ENCODE peak calls at places on chromosomes 4 and X, in nine cellular contexts. I is choroid plexus epithelial cell, C is astrocyte of the spinal cord, D is fibroblast of lung, S is nephron progenitor cell, M is HFFc6, K is cardiac fibroblast, Z is fibroblast of the aortic adventitia, W is cardiac muscle cell. N is an unnamed sample.
A peak's percentile ranks its signal among the peaks of the same experiment; 100 is the strongest.

GRCh38 chr4:4840351-4840750 is 19.1 kb upstream of the MSX1 start:
- DNase-seq in I (no peak), C (no peak), D (no peak), S (no peak), M (no peak), K (no peak), Z (no peak), W (no peak), N (no peak)

GRCh38 chrX:153642655-153643430 is 4.2 kb upstream of the DUSP9 start:
- DNase-seq in I (no peak), C (no peak), D (no peak), S (no peak), M (no peak), K (no peak), Z (no peak), W (no peak), N (peak; percentile 43)

GRCh38 chr4:128351502-128351901 is 63.9 kb upstream of the PGRMC2 start:
- DNase-seq in I (no peak), C (no peak), D (no peak), S (no peak), M (no peak), K (no peak), Z (no peak), W (no peak), N (no peak)

GRCh38 chr4:7897811-7898210 is 41.9 kb downstream of the AFAP1 start:
- DNase-seq in I (no peak), C (no peak), D (no peak), S (no peak), M (no peak), K (no peak), Z (peak; percentile 39), W (no peak), N (no peak)

GRCh38 chrX:40172169-40172979 is 74.6 kb upstream of the BCOR start:
- DNase-seq in I (peak; percentile 65), C (peak; percentile 58), D (peak; percentile 56), S (peak; percentile 54), M (peak; percentile 25), K (peak; percentile 63), Z (peak; percentile 57), W (peak; percentile 65), N (peak; percentile 75)

GRCh38 chrX:39542316-39542715 is 555.4 kb downstream of the BCOR start:
- DNase-seq in I (no peak), C (no peak), D (no peak), S (no peak), M (no peak), K (no peak), Z (no peak), W (no peak), N (no peak)

GRCh38 chr4:48028654-48029053 is 12.1 kb downstream of the NIPAL1 start:
- DNase-seq in I (no peak), C (no peak), D (no peak), S (no peak), M (no peak), K (no peak), Z (no peak), W (no peak), N (no peak)

GRCh38 chr4:69749771-69750170 is 10.6 kb downstream of the SULT1B1 start:
- DNase-seq in I (peak; percentile 81), C (peak; percentile 31), D (peak; percentile 43), S (no peak), M (no peak), K (peak; percentile 55), Z (peak; percentile 73), W (peak; percentile 80), N (no peak)

GRCh38 chr4:84379881-84380618 is 119.0 kb downstream of the NKX6-1 start:
- DNase-seq in I (peak; percentile 1), C (peak; percentile 49), D (peak; percentile 6), S (no peak), M (no peak), K (peak; percentile 3), Z (peak; percentile 56), W (peak; percentile 7), N (no peak)

GRCh38 chrX:1246816-1247215 is 21.8 kb upstream of the CSF2RA start:
- DNase-seq in I (peak; percentile 63), C (peak; percentile 15), D (peak; percentile 3), S (peak; percentile 83), M (peak; percentile 68), K (peak; percentile 33), Z (peak; percentile 3), W (peak; percentile 39), N (peak; percentile 64)

GRCh38 chrX:110045988-110046387 is 43.1 kb downstream of the TMEM164 start:
- DNase-seq in I (peak; percentile 43), C (no peak), D (no peak), S (no peak), M (no peak), K (peak; percentile 24), Z (no peak), W (no peak), N (no peak)

GRCh38 chrX:13101439-13102139 is 57.2 kb upstream of the FAM9C start:
- DNase-seq in I (peak; percentile 97), C (peak; percentile 90), D (peak; percentile 93), S (no peak), M (peak; percentile 82), K (peak; percentile 91), Z (peak; percentile 89), W (peak; percentile 84), N (no peak)

GRCh38 chr4:3342182-3342854 is 49.5 kb downstream of the RGS12 start:
- DNase-seq in I (peak; percentile 76), C (peak; percentile 81), D (peak; percentile 80), S (no peak), M (peak; percentile 68), K (peak; percentile 45), Z (peak; percentile 72), W (peak; percentile 25), N (no peak)

GRCh38 chr4:185054257-185054656 is 36.0 kb downstream of the HELT start:
- DNase-seq in I (no peak), C (no peak), D (no peak), S (no peak), M (no peak), K (no peak), Z (no peak), W (no peak), N (no peak)

GRCh38 chrX:69109036-69109663 is 56.1 kb downstream of the PJA1 start:
- DNase-seq in I (no peak), C (no peak), D (no peak), S (no peak), M (no peak), K (no peak), Z (no peak), W (no peak), N (no peak)

GRCh38 chr4:171846232-171846631 is 33.0 kb downstream of the GALNTL6 start:
- DNase-seq in I (peak; percentile 90), C (peak; percentile 52), D (peak; percentile 0), S (peak; percentile 63), M (peak; percentile 28), K (peak; percentile 35), Z (no peak), W (peak; percentile 32), N (no peak)

GRCh38 chr4:159722052-159722451 is 619.2 kb downstream of the RAPGEF2 start:
- DNase-seq in I (no peak), C (no peak), D (no peak), S (no peak), M (no peak), K (no peak), Z (no peak), W (no peak), N (no peak)

GRCh38 chr4:152348670-152349069 is 187.2 kb downstream of the FBXW7 start:
- DNase-seq in I (no peak), C (peak; percentile 16), D (no peak), S (no peak), M (no peak), K (peak; percentile 28), Z (peak; percentile 47), W (no peak), N (no peak)

GRCh38 chr4:58064618-58065017 is 954.4 kb upstream of the IGFBP7 start:
- DNase-seq in I (no peak), C (no peak), D (no peak), S (no peak), M (no peak), K (no peak), Z (no peak), W (no peak), N (no peak)

GRCh38 chr4:58063761-58064160 is 953.6 kb upstream of the IGFBP7 start:
- DNase-seq in I (no peak), C (no peak), D (no peak), S (no peak), M (no peak), K (no peak), Z (no peak), W (no peak), N (no peak)

GRCh38 chr4:58061967-58062366 is 951.8 kb upstream of the IGFBP7 start:
- DNase-seq in I (no peak), C (no peak), D (no peak), S (no peak), M (no peak), K (no peak), Z (no peak), W (no peak), N (no peak)
- TF ChIP-seq CTCF in I (no peak), C (no peak), D (no peak), S (no peak), M (no peak), K (no peak), Z (no peak), W (no peak), N (peak; percentile 22)

GRCh38 chrX:48904180-48904579 is 6.5 kb downstream of the PQBP1 start:
- DNase-seq in I (no peak), C (no peak), D (no peak), S (no peak), M (no peak), K (no peak), Z (no peak), W (no peak), N (no peak)
- TF ChIP-seq CTCF in I (no peak), C (no peak), D (no peak), S (no peak), M (no peak), K (no peak), Z (no peak), W (no peak), N (no peak)

DNA sequence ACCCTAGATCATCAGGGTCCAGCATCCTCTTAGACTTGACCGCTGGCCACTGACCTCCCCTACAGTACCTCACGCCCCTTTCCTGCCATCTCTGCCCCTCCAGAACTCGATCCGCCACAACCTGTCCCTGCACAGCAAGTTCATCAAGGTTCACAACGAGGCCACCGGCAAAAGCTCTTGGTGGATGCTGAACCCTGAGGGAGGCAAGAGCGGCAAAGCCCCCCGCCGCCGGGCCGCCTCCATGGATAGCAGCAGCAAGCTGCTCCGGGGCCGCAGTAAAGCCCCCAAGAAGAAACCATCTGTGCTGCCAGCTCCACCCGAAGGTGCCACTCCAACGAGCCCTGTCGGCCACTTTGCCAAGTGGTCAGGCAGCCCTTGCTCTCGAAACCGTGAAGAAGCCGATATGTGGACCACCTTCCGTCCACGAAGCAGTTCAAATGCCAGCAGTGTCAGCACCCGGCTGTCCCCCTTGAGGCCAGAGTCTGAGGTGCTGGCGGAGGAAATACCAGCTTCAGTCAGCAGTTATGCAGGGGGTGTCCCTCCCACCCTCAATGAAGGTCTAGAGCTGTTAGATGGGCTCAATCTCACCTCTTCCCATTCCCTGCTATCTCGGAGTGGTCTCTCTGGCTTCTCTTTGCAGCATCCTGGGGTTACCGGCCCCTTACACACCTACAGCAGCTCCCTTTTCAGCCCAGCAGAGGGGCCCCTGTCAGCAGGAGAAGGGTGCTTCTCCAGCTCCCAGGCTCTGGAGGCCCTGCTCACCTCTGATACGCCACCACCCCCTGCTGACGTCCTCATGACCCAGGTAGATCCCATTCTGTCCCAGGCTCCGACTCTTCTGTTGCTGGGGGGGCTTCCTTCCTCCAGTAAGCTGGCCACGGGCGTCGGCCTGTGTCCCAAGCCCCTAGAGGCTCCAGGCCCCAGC is 5.2 kb downstream of the FOXO4 start:
- DNase-seq in I (no peak), C (no peak), D (no peak), S (no peak), M (no peak), K (no peak), Z (no peak), W (no peak), N (no peak)
- TF ChIP-seq CTCF in I (no peak), C (no peak), D (no peak), S (no peak), M (no peak), K (no peak), Z (no peak), W (no peak), N (no peak)

GRCh38 chr4:99949999-99950912 is at the start of gene H2AZ1:
- DNase-seq in I (peak; percentile 100), C (peak; percentile 99), D (peak; percentile 99), S (peak; percentile 97), M (peak; percentile 99), K (peak; percentile 99), Z (peak; percentile 99), W (peak; percentile 100), N (peak; percentile 99)
- TF ChIP-seq CTCF in I (no peak), C (no peak), D (no peak), S (no peak), M (no peak), K (no peak), Z (no peak), W (no peak), N (no peak)

N was measured in right lobe of liver.